ENCODE peak calls at places on chromosomes 3 and 15, in eight cellular contexts. C is upper lobe of right lung; V is fibroblast of the conjunctiva; P is C1 segment of cervical spinal cord; W is H9; S is GOT3; Z is activated T-helper 1 cell treated with anti-CD3 and anti-CD28 coated beads, Interleukin-2, amount 50 U/mL, for 16 hours; Q is fibroblast of pulmonary artery. G is an unnamed sample.

GRCh38 chr3:131470377-131470776 is 32.4 kb downstream of the MRPL3 start:
- DNase-seq in Q (no peak), Z (no peak), W (no peak), P (no peak), V (no peak), S (no peak), C (no peak), G (no peak)

GRCh38 chr3:172138031-172138538 is 98.7 kb downstream of the FNDC3B start:
- DNase-seq in P (no peak), Q (peak), C (no peak), Z (no peak), W (no peak), V (no peak), S (no peak), G (no peak)

GRCh38 chr15:70879386-70879785 is 12.8 kb downstream of the THAP10 start:
- DNase-seq in P (no peak), Z (no peak), C (no peak), Q (peak), V (no peak), W (no peak), S (no peak), G (no peak)

GRCh38 chr3:196179380-196180308 is 31.6 kb downstream of the ZDHHC19 start:
- DNase-seq in Q (peak), Z (peak), V (no peak), W (peak), S (peak), C (no peak), P (peak), G (peak)

GRCh38 chr15:65832549-65833364 is 36.5 kb upstream of the RAB11A start:
- DNase-seq in S (peak), Q (peak), W (peak), Z (peak), C (peak), V (peak), P (peak), G (no peak)

GRCh38 chr3:37943631-37944242 is 46.8 kb upstream of the VILL start:
- DNase-seq in Q (no peak), V (no peak), C (no peak), S (no peak), Z (no peak), P (no peak), W (no peak), G (no peak)

GRCh38 chr3:30495172-30496124 is 111.0 kb upstream of the TGFBR2 start:
- DNase-seq in W (no peak), S (no peak), C (no peak), V (no peak), P (no peak), Q (no peak), Z (no peak), G (peak)

GRCh38 chr15:41106947-41107346 is 9.1 kb downstream of the INO80 start:
- DNase-seq in Q (no peak), P (no peak), W (no peak), S (no peak), C (no peak), V (no peak), Z (no peak), G (no peak)

GRCh38 chr3:113329757-113330156 is 111.5 kb downstream of the CFAP44 start:
- DNase-seq in C (no peak), S (no peak), W (no peak), Z (no peak), Q (peak), P (no peak), V (no peak), G (no peak)

GRCh38 chr3:110758208-110758607 is 313.4 kb upstream of the NECTIN3 start:
- DNase-seq in V (no peak), W (no peak), S (no peak), Q (no peak), P (no peak), C (no peak), Z (no peak), G (no peak)

GRCh38 chr15:98547255-98547654 is 101.1 kb upstream of the IGF1R start:
- DNase-seq in C (no peak), W (no peak), Q (no peak), P (no peak), Z (no peak), S (no peak), V (no peak), G (no peak)

GRCh38 chr15:101407439-101407838 is 82.1 kb downstream of the PCSK6 start:
- DNase-seq in P (no peak), S (no peak), Z (no peak), C (peak), Q (no peak), W (no peak), V (no peak), G (no peak)

GRCh38 chr3:127486337-127486944 is 104.1 kb downstream of the TPRA1 start:
- DNase-seq in P (no peak), Z (no peak), C (peak), Q (no peak), W (peak), V (no peak), S (no peak), G (no peak)

GRCh38 chr3:130259170-130259874 is 86.2 kb upstream of the COL6A5 start:
- DNase-seq in W (no peak), C (no peak), Z (no peak), Q (peak), S (no peak), P (no peak), V (no peak), G (no peak)

GRCh38 chr3:20336572-20336971 is 150.6 kb upstream of the SGO1 start:
- DNase-seq in W (no peak), Z (no peak), Q (no peak), C (no peak), S (no peak), P (no peak), V (no peak), G (no peak)

GRCh38 chr3:4524423-4524769 is 31.2 kb downstream of the ITPR1 start:
- DNase-seq in V (peak), Q (peak), C (no peak), S (no peak), W (no peak), Z (no peak), P (no peak), G (no peak)

GRCh38 chr3:119220198-119220597 is 20.5 kb downstream of the B4GALT4 start:
- DNase-seq in S (no peak), W (no peak), V (no peak), Z (no peak), C (no peak), Q (no peak), P (no peak), G (no peak)

GRCh38 chr15:69576035-69576526 is 123.5 kb downstream of the RPLP1 start:
- DNase-seq in S (peak), Q (peak), P (peak), C (peak), Z (peak), W (peak), V (no peak), G (peak)

GRCh38 chr3:19576343-19576742 is 357.7 kb downstream of the EFHB start:
- DNase-seq in W (no peak), S (no peak), Q (no peak), C (no peak), P (no peak), Z (no peak), V (no peak), G (no peak)